ENCODE peak calls at places on chromosomes 12 and 14, in four cellular contexts. V is MM.1S, U is H1, H is fibroblast of mammary gland. A is an unnamed sample.

GRCh38 chr12:14554281-14555008 is 13.2 kb downstream of the PLBD1 start:
- DNase-seq in V (no peak), U (no peak), H (peak), A (no peak)

GRCh38 chr14:101010835-101011234 is 107.3 kb upstream of the RTL1 start:
- DNase-seq in V (no peak), U (no peak), H (no peak), A (no peak)

GRCh38 chr14:68088463-68088862 is 268.9 kb downstream of the RAD51B start:
- DNase-seq in V (no peak), U (no peak), H (peak), A (no peak)

GRCh38 chr12:130041983-130042812 is 120.1 kb upstream of the FZD10 start:
- DNase-seq in V (no peak), U (no peak), H (no peak), A (no peak)

GRCh38 chr12:24069532-24070395 is 120.3 kb upstream of the SOX5 start:
- DNase-seq in V (no peak), U (no peak), H (no peak), A (no peak)

GRCh38 chr14:102323102-102323501 is 3.6 kb downstream of the ZNF839 start:
- DNase-seq in V (peak), U (no peak), H (peak), A (no peak)

GRCh38 chr14:22976620-22977433 is 5.5 kb downstream of the AJUBA start:
- DNase-seq in V (no peak), U (no peak), H (peak), A (no peak)

GRCh38 chr12:22037952-22038351 is 8.1 kb upstream of the CMAS start:
- DNase-seq in V (no peak), U (no peak), H (no peak), A (no peak)

GRCh38 chr12:130878193-130879185 is 6.6 kb downstream of the RAN start:
- DNase-seq in V (no peak), U (no peak), H (no peak), A (no peak)

GRCh38 chr14:60512952-60513554 is 4.1 kb downstream of the SIX6 start:
- DNase-seq in V (no peak), U (no peak), H (no peak), A (no peak)

GRCh38 chr14:60515244-60515695 is 6.3 kb downstream of the SIX6 start:
- DNase-seq in V (no peak), U (no peak), H (no peak), A (no peak)

GRCh38 chr14:60510976-60511599 is 2.1 kb downstream of the SIX6 start:
- DNase-seq in V (no peak), U (no peak), H (no peak), A (no peak)

GRCh38 chr14:60515696-60516284 is 6.8 kb downstream of the SIX6 start:
- DNase-seq in V (no peak), U (no peak), H (no peak), A (peak)

GRCh38 chr14:60514378-60515243 is 5.7 kb downstream of the SIX6 start:
- DNase-seq in V (no peak), U (no peak), H (no peak), A (peak)
- TF ChIP-seq CTCF in V (peak), U (peak), H (peak), A (peak)

GRCh38 chr12:53061404-53062010 is 11.6 kb downstream of the TNS2 start:
- DNase-seq in V (no peak), U (no peak), H (no peak), A (no peak)
- TF ChIP-seq CTCF in V (peak), U (no peak), H (no peak), A (no peak)

DNA sequence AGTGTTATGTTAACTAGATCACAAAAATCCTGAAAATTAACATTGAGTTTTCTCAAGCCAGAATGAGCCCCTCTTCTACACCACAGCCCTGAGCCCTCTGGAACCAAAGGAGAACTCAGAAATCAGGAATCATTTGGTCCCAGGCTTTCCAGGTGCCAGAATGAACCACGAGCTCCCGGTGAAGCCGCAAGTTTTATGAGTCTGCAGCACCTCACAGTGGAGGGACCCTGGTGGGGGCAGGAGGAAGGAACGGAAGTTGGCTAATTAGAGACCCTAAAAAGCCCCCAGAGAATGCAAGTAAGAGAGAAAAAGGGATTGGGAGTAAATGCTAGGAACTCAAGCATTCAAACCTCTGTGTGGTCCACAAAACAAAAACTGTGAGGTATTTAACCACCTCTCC is 52.9 kb upstream of the BCL2L14 start:
- DNase-seq in V (no peak), U (no peak), H (no peak), A (no peak)
- TF ChIP-seq CTCF in V (no peak), U (peak), H (peak), A (no peak)

GRCh38 chr14:91996951-91997371 is 42.9 kb downstream of the TRIP11 start:
- DNase-seq in V (peak), U (no peak), H (peak), A (peak)
- TF ChIP-seq CTCF in V (peak), U (no peak), H (peak), A (peak)

DNA sequence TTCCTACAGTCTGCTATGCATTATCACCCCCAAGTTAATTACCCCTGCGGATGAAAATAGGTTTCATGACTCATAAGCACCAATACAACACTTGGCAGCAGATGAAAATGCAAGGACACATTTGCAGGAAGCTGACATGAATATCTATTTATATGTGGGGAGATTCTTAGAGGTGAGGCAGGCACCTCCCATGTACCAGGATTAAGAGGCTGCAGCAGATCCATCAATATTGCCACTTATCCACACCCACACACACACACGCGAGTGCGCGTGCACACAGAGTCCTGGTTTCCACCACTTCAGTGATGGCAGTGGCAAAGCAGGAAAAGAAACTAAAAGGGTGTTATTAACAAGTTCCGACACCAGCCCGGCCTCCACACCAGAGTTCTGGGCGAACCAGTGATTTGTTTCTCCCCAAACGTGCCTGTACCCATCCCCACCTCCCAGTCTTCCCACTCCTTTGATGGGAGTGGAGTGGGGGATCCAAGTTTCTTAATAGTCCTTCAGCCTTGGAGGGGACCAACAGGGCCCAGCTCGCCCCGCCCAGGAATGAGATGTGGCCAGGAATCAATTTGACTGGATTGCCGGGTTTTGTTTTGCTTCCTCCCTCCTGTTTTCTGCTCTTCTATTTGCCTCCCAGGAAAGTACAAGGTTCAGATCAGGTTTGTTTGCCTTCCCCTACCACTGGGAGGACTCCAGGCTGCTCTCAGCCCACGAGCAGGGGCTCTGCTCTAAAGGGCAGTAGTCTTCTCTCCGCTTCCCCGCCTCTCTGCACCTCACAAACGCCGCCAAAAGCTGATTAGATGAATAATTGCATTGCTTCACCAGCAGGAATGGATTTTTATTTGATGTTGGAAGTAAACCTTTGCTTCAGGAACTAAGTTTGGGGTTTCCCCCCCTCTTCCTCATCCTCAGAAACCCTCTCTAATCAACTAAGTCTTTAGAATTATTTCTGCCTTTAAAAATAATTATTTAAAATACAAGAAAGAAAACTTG is 5.2 kb downstream of the IRF2BPL start:
- DNase-seq in V (no peak), U (no peak), H (no peak), A (no peak)
- TF ChIP-seq CTCF in V (peak), U (no peak), H (peak), A (no peak)

GRCh38 chr12:119869720-119870119 is 7.4 kb downstream of the CIT start:
- DNase-seq in V (no peak), U (no peak), H (peak), A (no peak)
- TF ChIP-seq CTCF in V (no peak), U (no peak), H (no peak), A (no peak)

A was measured in GM10248.